ENCODE peak calls at places on chromosomes 2 and 18, in five cellular contexts. B, I, U, F and X are unnamed samples. For H3K4me1 and H3K27me3, the result is how much of the 10 kb centered on the place peaks cover.

GRCh38 chr2:234954551-234954992 is 2.8 kb downstream of the SH3BP4 start:
- DNase-seq in I (no peak), B (no peak), U (peak), F (no peak), X (no peak)

GRCh38 chr2:71889991-71890684 is 257.5 kb downstream of the CYP26B1 start:
- DNase-seq in U (no peak), F (no peak), I (no peak), B (no peak), X (no peak)

GRCh38 chr2:101265893-101266499 is 13.3 kb downstream of the CNOT11 start:
- DNase-seq in I (no peak), U (peak), F (no peak), B (no peak), X (no peak)

GRCh38 chr2:26818255-26818654 is 29.7 kb upstream of the DPYSL5 start:
- DNase-seq in B (no peak), I (no peak), F (no peak), U (no peak), X (no peak)

GRCh38 chr18:79859314-79859713 is 61.6 kb downstream of the KCNG2 start:
- DNase-seq in F (no peak), U (no peak), B (no peak), I (no peak), X (no peak)

GRCh38 chr18:75407468-75408437 is 19.8 kb downstream of the SMIM21 start:
- DNase-seq in B (no peak), I (no peak), U (no peak), F (peak), X (no peak)

GRCh38 chr2:110655701-110656100 is 22.2 kb downstream of the BUB1 start:
- DNase-seq in B (no peak), F (no peak), U (no peak), I (no peak), X (no peak)

GRCh38 chr2:27262379-27263286 is at the start of gene SLC30A3:
- DNase-seq in F (peak), U (peak), B (peak), I (peak), X (peak)

GRCh38 chr2:18208956-18209355 is 330.5 kb downstream of the KCNS3 start:
- DNase-seq in I (no peak), F (no peak), B (no peak), U (no peak), X (no peak)

GRCh38 chr2:78351208-78351607 is 674.3 kb upstream of the REG3G start:
- DNase-seq in I (no peak), F (no peak), U (no peak), B (no peak), X (no peak)

GRCh38 chr2:196453613-196454047 is 185.9 kb upstream of the CCDC150 start:
- DNase-seq in U (peak), I (peak), B (peak), F (peak), X (peak)

GRCh38 chr2:234496442-234496834 is 443 bp downstream of the ARL4C start:
- DNase-seq in U (no peak), I (peak), B (no peak), F (no peak), X (no peak)

GRCh38 chr2:65794994-65795393 is 362.6 kb upstream of the SPRED2 start:
- DNase-seq in B (no peak), I (no peak), F (no peak), U (no peak), X (no peak)

GRCh38 chr18:48993586-48993985 is 42.8 kb upstream of the SMAD7 start:
- DNase-seq in F (no peak), I (no peak), B (no peak), U (no peak), X (no peak)

GRCh38 chr2:164599954-164600589 is 21.2 kb downstream of the GRB14 start:
- DNase-seq in I (no peak), F (peak), U (no peak), B (no peak), X (no peak)

GRCh38 chr2:158618859-158619490 is 162.2 kb downstream of the PKP4 start:
- DNase-seq in F (no peak), B (no peak), U (no peak), I (no peak), X (no peak)

GRCh38 chr2:25545899-25546298 is 127.5 kb downstream of the DTNB start:
- DNase-seq in I (no peak), F (no peak), B (no peak), U (no peak), X (no peak)

GRCh38 chr2:71277536-71278103 is 50.7 kb upstream of the PAIP2B start:
- DNase-seq in F (peak), U (peak), B (no peak), I (peak), X (no peak)

GRCh38 chr2:227853204-227853629 is 18.2 kb upstream of the DAW1 start:
- DNase-seq in B (no peak), F (no peak), I (no peak), U (no peak), X (no peak)

GRCh38 chr2:172985139-172985874 is 90.3 kb upstream of the MAP3K20 start:
- DNase-seq in B (no peak), F (no peak), I (no peak), U (peak), X (peak)

GRCh38 chr18:11544060-11544633 is 65.2 kb upstream of the SLC35G4 start:
- DNase-seq in I (no peak), F (no peak), B (no peak), U (no peak), X (no peak)

GRCh38 chr2:101249826-101250225 is 2.9 kb upstream of the CNOT11 start:
- DNase-seq in I (no peak), F (no peak), B (no peak), U (no peak), X (no peak)

GRCh38 chr18:75212626-75213110 is 2.1 kb downstream of the TSHZ1 start:
- DNase-seq in U (no peak), I (no peak), F (no peak), B (no peak), X (no peak)

GRCh38 chr18:77461062-77461693 is 211.5 kb downstream of the GALR1 start:
- DNase-seq in I (no peak), B (no peak), U (peak), F (no peak), X (no peak)

GRCh38 chr2:20040489-20041172 is 10.8 kb downstream of the LAPTM4A start:
- DNase-seq in B (no peak), F (no peak), I (no peak), U (no peak), X (no peak)

GRCh38 chr2:101844055-101844635 is 146.6 kb downstream of the MAP4K4 start:
- DNase-seq in U (no peak), B (no peak), I (no peak), F (no peak), X (no peak)

GRCh38 chr2:75810931-75811330 is 100.2 kb upstream of the GCFC2 start:
- DNase-seq in U (no peak), I (no peak), B (no peak), F (no peak), X (no peak)

GRCh38 chr18:48782381-48782841 is 168.4 kb downstream of the SMAD7 start:
- DNase-seq in F (no peak), I (no peak), U (peak), B (no peak), X (no peak)

GRCh38 chr2:240463274-240463865 is 27.9 kb downstream of the GPC1 start:
- DNase-seq in B (no peak), U (peak), F (no peak), I (no peak), X (peak)

GRCh38 chr2:73128841-73129535 is 16.2 kb upstream of the RAB11FIP5 start:
- DNase-seq in I (no peak), F (no peak), U (no peak), B (no peak), X (no peak)

GRCh38 chr2:128473175-128474013 is 154.7 kb upstream of the HS6ST1 start:
- DNase-seq in U (no peak), F (no peak), I (no peak), B (no peak), X (no peak)

GRCh38 chr2:23745726-23746105 is 181.2 kb downstream of the ATAD2B start:
- DNase-seq in I (no peak), B (no peak), F (no peak), U (peak), X (no peak)

DNA sequence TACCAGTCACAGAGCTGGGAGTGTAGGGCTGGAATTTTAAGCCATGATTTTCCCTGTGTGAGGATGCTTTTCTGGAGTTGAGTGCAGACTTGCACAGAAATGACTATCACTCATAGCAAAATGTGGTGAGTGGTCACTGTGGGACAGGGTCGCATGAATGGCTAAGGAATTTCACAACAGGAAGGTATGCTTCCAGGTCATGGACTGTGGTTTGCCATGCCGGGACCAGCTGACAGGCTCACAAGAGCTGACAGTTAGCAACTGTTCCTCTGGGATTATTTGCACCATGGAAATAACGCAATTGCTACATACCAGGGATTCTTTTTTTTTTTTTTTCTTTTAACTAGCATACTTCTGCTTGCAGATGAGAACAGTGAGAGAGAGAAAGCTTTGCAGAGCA is 3.8 kb upstream of the UXS1 start:
- DNase-seq in U (no peak), I (no peak), F (no peak), B (no peak), X (no peak)
- H3K4me1 ChIP-seq in U (under half), I (under half), F (under half), B (under half), X (under half)

DNA sequence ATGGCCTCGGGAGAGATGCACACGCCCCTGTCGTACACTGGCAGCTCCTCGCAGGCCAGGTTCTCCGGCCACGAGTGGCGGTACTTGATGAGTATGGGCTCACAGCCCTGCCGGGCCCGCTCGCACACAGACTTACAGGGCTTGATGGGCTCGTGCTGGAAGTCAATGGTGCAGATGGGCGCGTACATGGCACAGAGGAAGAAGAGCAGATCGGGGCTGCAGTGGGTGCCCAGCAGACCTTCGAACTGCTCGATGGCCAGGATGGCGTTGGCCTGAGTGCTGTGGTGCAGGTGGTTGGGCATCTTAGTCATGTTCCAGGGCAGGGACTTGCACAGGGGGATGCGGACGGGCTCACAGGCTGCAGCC is 359 bp downstream of the FRZB start:
- DNase-seq in B (no peak), I (no peak), F (no peak), U (no peak), X (no peak)
- H3K27me3 ChIP-seq in B (under half), I (under half), F (under half), U (under half), X (under half)

GRCh38 chr2:109234355-109234754 is 105.3 kb downstream of the SH3RF3 start:
- DNase-seq in B (no peak), U (no peak), F (no peak), I (no peak), X (no peak)

GRCh38 chr2:109232909-109233308 is 103.9 kb downstream of the SH3RF3 start:
- DNase-seq in U (no peak), B (no peak), F (no peak), I (no peak), X (no peak)

GRCh38 chr2:109231428-109231827 is 102.4 kb downstream of the SH3RF3 start:
- DNase-seq in B (no peak), U (no peak), I (no peak), F (no peak), X (no peak)

GRCh38 chr2:109230980-109231420 is 102.0 kb downstream of the SH3RF3 start:
- DNase-seq in B (no peak), U (no peak), I (no peak), F (no peak), X (no peak)

GRCh38 chr2:109232306-109232705 is 103.3 kb downstream of the SH3RF3 start:
- DNase-seq in F (no peak), I (no peak), B (no peak), U (no peak), X (no peak)
- H3K4me1 ChIP-seq in F (under half), I (under half), B (under half), U (under half), X (under half)

GRCh38 chr2:68645523-68645922 is 2.1 kb downstream of the PROKR1 start:
- DNase-seq in B (no peak), F (no peak), U (no peak), I (no peak), X (no peak)

GRCh38 chr2:68646303-68646702 is 2.9 kb downstream of the PROKR1 start:
- DNase-seq in I (no peak), U (no peak), B (no peak), F (no peak), X (no peak)

GRCh38 chr2:68643874-68644485 is 601 bp downstream of the PROKR1 start:
- DNase-seq in F (no peak), I (no peak), B (no peak), U (no peak), X (no peak)

GRCh38 chr2:68643011-68643873 is at the start of gene PROKR1:
- DNase-seq in I (no peak), F (peak), U (peak), B (no peak), X (peak)
- H3K27me3 ChIP-seq in I (under half), F (under half), U (under half), B (under half), X (under half)

DNA sequence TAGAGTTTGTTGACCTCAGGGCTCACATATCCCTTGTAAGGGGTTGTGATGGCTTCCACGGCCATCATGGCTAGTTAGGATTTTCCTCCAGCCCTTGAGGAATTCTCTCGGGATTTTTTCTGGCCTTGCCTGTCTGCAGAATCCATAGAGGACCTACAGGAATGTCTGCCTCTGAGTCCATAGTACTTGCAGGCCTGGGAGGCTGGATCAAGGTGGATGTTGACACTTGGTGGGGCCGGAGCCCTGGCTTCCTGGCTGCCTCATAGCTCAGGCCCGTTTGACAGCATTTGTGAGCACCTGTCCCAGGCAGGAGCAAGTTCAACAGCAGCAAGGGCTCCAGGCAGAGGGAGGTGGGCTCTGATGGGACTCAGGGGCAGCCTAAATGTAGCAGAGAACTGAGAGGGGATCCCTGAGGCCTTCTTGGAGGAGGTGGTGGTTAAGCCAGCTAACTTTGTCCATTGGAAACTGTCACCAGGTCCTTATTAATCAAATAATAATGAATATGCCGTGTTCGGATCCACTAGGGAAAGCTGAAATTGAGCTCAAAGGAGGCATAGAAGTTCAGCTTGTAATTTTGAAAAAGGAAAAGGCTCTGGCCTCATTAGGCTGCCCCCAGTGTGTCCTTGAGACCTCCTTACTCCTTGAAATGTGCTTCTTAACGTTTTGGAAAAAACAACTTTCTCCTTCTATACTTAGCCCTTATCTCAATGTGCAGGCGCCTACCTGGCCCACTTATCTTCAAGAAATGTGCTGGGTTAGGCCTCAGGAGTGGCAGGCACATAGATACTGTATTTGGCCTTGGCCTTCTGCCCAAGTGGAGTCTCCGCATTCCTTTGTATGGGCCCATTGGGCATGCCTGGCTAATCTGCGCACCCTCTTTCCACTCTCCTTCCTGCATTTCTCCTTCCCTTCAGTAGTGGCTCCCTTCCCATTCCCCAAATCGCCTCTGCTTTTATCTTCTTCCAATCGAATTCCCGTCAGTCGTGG is 66.9 kb downstream of the HPCAL1 start:
- DNase-seq in U (no peak), F (no peak), I (no peak), B (no peak), X (no peak)
- H3K4me1 ChIP-seq in U (under half), F (under half), I (under half), B (under half), X (half or more)